ENCODE peak calls at places on chromosomes 6 and 20, in eight cellular contexts. One of them, this sample, is unnamed.

GRCh38 chr6:111277819-111278218 is 190.5 kb downstream of the SLC16A10 start:
- DNase-seq in GM23338: no peak
- DNase-seq in HepG2: no peak
- DNase-seq in HCT116: no peak
- DNase-seq in K562: no peak
- DNase-seq in endothelial cell of umbilical vein: no peak
- DNase-seq in GM12878: no peak
- DNase-seq in H1: no peak
- DNase-seq in this sample: no peak

GRCh38 chr6:56279346-56280080 is 32.1 kb upstream of the COL21A1 start:
- DNase-seq in GM23338: no peak
- DNase-seq in HepG2: peak; percentile 9
- DNase-seq in HCT116: peak; percentile 34
- DNase-seq in K562: no peak
- DNase-seq in endothelial cell of umbilical vein: peak; percentile 17
- DNase-seq in GM12878: no peak
- DNase-seq in H1: no peak
- DNase-seq in this sample: no peak

GRCh38 chr6:169971951-169972651 is 220.7 kb downstream of the ERMARD start:
- DNase-seq in GM23338: no peak
- DNase-seq in HepG2: no peak
- DNase-seq in HCT116: no peak
- DNase-seq in K562: no peak
- DNase-seq in endothelial cell of umbilical vein: no peak
- DNase-seq in GM12878: no peak
- DNase-seq in H1: no peak
- DNase-seq in this sample: no peak

GRCh38 chr6:94300424-94301144 is 881.2 kb upstream of the EPHA7 start:
- DNase-seq in GM23338: no peak
- DNase-seq in HepG2: no peak
- DNase-seq in HCT116: no peak
- DNase-seq in K562: no peak
- DNase-seq in endothelial cell of umbilical vein: no peak
- DNase-seq in GM12878: no peak
- DNase-seq in H1: no peak
- DNase-seq in this sample: no peak

GRCh38 chr20:31573555-31574295 is 31.4 kb upstream of the ID1 start:
- DNase-seq in GM23338: no peak
- DNase-seq in HepG2: peak; percentile 82
- DNase-seq in HCT116: no peak
- DNase-seq in K562: peak; percentile 48
- DNase-seq in endothelial cell of umbilical vein: peak; percentile 36
- DNase-seq in GM12878: no peak
- DNase-seq in H1: no peak
- DNase-seq in this sample: no peak

GRCh38 chr20:18638768-18639167 is 50.9 kb downstream of the DTD1 start:
- DNase-seq in GM23338: no peak
- DNase-seq in HepG2: no peak
- DNase-seq in HCT116: no peak
- DNase-seq in K562: no peak
- DNase-seq in endothelial cell of umbilical vein: no peak
- DNase-seq in GM12878: no peak
- DNase-seq in H1: no peak
- DNase-seq in this sample: no peak

GRCh38 chr6:48817714-48818113 is 645.3 kb downstream of the MMUT start:
- DNase-seq in GM23338: no peak
- DNase-seq in HepG2: no peak
- DNase-seq in HCT116: no peak
- DNase-seq in K562: no peak
- DNase-seq in endothelial cell of umbilical vein: no peak
- DNase-seq in GM12878: no peak
- DNase-seq in H1: no peak
- DNase-seq in this sample: no peak

GRCh38 chr20:45972500-45973183 is 639 bp upstream of the ZNF335 start:
- DNase-seq in GM23338: peak; percentile 96
- DNase-seq in HepG2: no peak
- DNase-seq in HCT116: no peak
- DNase-seq in K562: peak; percentile 97
- DNase-seq in endothelial cell of umbilical vein: no peak
- DNase-seq in GM12878: no peak
- DNase-seq in H1: no peak
- DNase-seq in this sample: no peak

DNA sequence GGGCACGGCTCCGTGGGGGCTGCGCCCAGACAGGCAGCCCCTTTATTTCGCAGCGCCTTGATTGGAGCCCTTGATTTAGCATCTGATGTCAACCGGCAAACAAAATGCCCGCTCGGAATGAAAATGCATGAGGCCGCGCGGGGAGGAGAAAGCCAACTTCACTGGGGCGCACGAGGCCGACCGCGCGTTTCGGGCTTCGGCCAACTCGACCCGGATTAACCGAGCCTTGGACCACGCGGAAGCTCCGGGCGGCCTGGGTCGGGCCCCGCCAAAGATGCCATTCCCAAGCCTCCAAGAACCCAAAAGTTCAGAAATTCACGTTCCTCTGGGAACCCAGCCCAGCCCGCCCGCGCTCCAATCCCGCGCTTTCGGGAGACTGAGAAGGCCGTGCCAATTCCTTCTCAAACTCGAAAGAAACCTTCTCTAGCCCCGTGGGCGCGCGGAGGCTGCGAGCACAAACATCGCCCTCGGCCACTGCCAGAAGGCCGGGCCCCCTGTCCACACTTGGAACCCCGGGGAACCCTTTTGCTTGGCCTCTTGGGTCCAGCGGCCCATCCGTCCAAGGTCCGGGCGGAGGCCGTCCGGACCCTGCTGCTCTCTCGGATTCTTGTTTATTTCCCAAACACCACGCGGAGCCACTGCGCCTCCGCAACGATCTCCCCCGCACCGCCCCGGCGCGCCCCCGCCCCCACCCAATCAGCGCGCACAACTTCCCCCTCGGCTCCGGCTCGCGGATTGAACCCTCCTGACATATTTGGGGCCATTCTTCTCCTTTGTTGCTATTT is 816 bp upstream of the INSM1 start:
- DNase-seq in GM23338: peak; percentile 75
- DNase-seq in HepG2: no peak
- DNase-seq in HCT116: no peak
- DNase-seq in K562: no peak
- DNase-seq in endothelial cell of umbilical vein: no peak
- DNase-seq in GM12878: no peak
- DNase-seq in H1: no peak
- DNase-seq in this sample: no peak
- TF ChIP-seq EZH2 in GM23338: peak; percentile 76
- TF ChIP-seq EZH2 in HepG2: peak; percentile 16
- TF ChIP-seq EZH2 in HCT116: no peak
- TF ChIP-seq EZH2 in K562: no peak
- TF ChIP-seq EZH2 in endothelial cell of umbilical vein: peak; percentile 61
- TF ChIP-seq EZH2 in GM12878: peak; percentile 22
- TF ChIP-seq EZH2 in H1: peak; percentile 65
- TF ChIP-seq EZH2 in this sample: no peak

DNA sequence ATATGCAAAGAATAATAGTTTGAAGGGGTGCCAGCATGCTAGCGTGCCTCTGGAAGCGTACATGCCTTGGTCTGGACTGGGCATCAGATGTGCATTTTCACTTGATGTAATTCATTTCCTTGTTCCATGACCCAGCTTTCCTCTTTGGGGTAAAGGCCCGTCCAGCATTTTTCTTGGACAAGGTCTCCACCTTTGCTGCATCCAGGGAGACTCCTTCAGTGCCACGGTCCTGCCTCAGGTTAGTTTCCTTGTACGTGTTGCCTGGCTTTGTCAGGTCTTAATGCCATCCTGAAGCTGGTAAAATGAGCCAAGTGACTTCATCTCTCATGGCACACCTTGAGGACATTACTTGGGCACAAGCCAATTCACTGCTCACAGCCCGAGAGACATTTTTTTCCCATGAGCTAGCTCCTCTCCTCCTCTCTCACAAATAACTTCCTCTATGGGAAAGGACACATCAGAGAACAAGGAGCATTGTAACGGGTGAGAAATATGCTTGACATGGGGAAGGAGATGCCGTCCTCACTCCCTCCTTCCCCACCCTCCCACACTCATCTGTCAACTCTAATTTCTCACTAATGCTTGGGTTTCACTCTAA is 23.9 kb downstream of the EDN1 start:
- DNase-seq in GM23338: no peak
- DNase-seq in HepG2: peak; percentile 29
- DNase-seq in HCT116: peak; percentile 59
- DNase-seq in K562: no peak
- DNase-seq in endothelial cell of umbilical vein: peak; percentile 89
- DNase-seq in GM12878: no peak
- DNase-seq in H1: no peak
- DNase-seq in this sample: no peak
- TF ChIP-seq POLR2AphosphoS5 in GM23338: no peak
- TF ChIP-seq POLR2AphosphoS5 in HepG2: no peak
- TF ChIP-seq POLR2AphosphoS5 in HCT116: no peak
- TF ChIP-seq POLR2AphosphoS5 in K562: no peak
- TF ChIP-seq POLR2AphosphoS5 in endothelial cell of umbilical vein: no peak
- TF ChIP-seq POLR2AphosphoS5 in GM12878: no peak
- TF ChIP-seq POLR2AphosphoS5 in H1: no peak
- TF ChIP-seq POLR2AphosphoS5 in this sample: no peak

DNA sequence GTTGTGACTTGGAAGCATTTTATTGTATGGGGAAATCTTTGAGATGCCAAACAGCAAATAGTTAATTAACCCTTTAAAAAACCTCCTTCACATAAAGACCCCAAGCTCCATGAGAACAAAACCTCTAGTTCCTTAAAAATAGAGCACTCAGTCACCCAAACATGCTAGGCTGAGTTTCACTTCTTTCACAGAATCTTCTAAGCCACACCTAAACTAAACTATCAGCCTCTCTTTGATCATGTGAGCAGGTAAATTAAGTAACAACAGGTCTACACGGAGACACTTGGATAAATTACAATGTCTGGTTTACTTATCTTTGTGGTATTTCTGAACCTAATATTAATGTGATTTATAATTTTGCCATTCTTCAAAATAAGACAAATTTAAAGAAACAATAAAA is 205.2 kb upstream of the MARCKS start:
- DNase-seq in GM23338: no peak
- DNase-seq in HepG2: no peak
- DNase-seq in HCT116: no peak
- DNase-seq in K562: no peak
- DNase-seq in endothelial cell of umbilical vein: no peak
- DNase-seq in GM12878: no peak
- DNase-seq in H1: no peak
- DNase-seq in this sample: no peak
- TF ChIP-seq EZH2 in GM23338: no peak
- TF ChIP-seq EZH2 in HepG2: no peak
- TF ChIP-seq EZH2 in HCT116: no peak
- TF ChIP-seq EZH2 in K562: no peak
- TF ChIP-seq EZH2 in endothelial cell of umbilical vein: no peak
- TF ChIP-seq EZH2 in GM12878: no peak
- TF ChIP-seq EZH2 in H1: no peak
- TF ChIP-seq EZH2 in this sample: no peak

DNA sequence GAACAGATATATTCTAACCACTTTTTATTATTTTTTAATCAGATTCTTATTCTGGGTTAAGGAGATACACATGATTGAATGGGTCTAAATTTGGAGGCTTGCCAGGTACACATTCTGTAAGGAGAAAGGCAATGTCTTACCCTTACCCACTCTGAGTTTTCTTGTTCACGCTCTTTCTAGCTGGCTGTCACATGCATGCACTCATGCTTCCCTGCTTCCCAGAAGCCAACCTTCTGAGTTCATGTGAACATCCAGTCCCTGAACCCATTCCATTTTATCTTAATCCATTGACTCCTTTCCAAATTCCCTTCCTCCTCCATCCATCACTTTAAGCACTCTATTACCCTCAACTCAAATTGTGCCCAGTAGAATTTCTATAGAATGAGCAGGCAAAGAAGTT is 17.5 kb upstream of the MOCS1 start:
- DNase-seq in GM23338: no peak
- DNase-seq in HepG2: no peak
- DNase-seq in HCT116: no peak
- DNase-seq in K562: no peak
- DNase-seq in endothelial cell of umbilical vein: no peak
- DNase-seq in GM12878: no peak
- DNase-seq in H1: no peak
- DNase-seq in this sample: no peak
- TF ChIP-seq POLR2AphosphoS5 in GM23338: no peak
- TF ChIP-seq POLR2AphosphoS5 in HepG2: no peak
- TF ChIP-seq POLR2AphosphoS5 in HCT116: no peak
- TF ChIP-seq POLR2AphosphoS5 in K562: no peak
- TF ChIP-seq POLR2AphosphoS5 in endothelial cell of umbilical vein: no peak
- TF ChIP-seq POLR2AphosphoS5 in GM12878: no peak
- TF ChIP-seq POLR2AphosphoS5 in H1: no peak
- TF ChIP-seq POLR2AphosphoS5 in this sample: no peak

DNA sequence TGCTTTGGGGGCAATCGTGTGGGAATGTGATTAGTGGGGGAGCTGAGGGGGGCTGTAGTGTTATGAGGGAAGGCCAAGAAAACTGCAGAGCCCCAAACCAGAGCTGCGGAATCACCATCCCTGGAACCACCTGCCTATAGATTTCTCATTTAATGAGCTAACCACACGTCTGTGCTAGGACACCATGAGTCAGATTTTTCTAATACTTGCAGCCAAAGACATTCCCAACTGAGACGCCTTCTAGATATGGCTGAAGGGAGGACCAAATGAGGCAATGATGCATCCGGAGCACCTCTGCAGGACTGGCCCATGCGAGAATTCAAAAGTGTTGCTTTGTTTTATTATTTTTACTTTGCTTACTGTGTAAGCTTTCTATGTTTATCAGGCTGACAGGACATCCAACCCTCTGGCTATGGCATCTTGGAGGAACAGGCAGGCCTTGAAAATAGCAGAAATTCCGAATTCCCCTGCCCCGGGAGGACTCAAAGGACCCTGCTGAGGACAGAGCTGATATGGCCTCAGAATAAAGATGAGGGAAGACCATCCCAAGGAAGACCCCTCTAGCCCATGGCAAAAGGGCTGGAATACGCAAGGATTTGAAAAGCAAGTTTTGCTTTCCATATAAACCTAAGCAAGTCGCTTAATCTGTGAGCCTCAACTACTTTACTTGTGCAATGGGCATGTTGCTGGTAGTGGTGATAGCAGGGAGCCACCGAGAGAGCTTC is 3.1 kb upstream of the PTGIS start:
- DNase-seq in GM23338: no peak
- DNase-seq in HepG2: no peak
- DNase-seq in HCT116: no peak
- DNase-seq in K562: no peak
- DNase-seq in endothelial cell of umbilical vein: no peak
- DNase-seq in GM12878: no peak
- DNase-seq in H1: no peak
- DNase-seq in this sample: no peak
- TF ChIP-seq EZH2 in GM23338: no peak
- TF ChIP-seq EZH2 in HepG2: no peak
- TF ChIP-seq EZH2 in HCT116: no peak
- TF ChIP-seq EZH2 in K562: no peak
- TF ChIP-seq EZH2 in endothelial cell of umbilical vein: no peak
- TF ChIP-seq EZH2 in GM12878: no peak
- TF ChIP-seq EZH2 in H1: no peak
- TF ChIP-seq EZH2 in this sample: no peak